ENCODE peak calls at places on chromosomes 5 and 9, in ten cellular contexts. P is A172; J is non-pigmented ciliary epithelial cell; C is activated CD4-positive, alpha-beta T cell treated with anti-CD3 and anti-CD28 coated beads, Interleukin-2, amount 50 U/mL, for 1 hour; Z is adipocyte; F is myocyte; U is T-helper 17 cell; Q is bronchial epithelial cell; T is PC-3; A is tibial nerve. G is an unnamed sample.

GRCh38 chr5:171450423-171451246 is 31.2 kb downstream of the FGF18 start:
- DNase-seq in U (no peak), C (peak), Z (peak), P (peak), J (no peak), T (no peak), Q (peak), A (no peak), F (peak), G (peak)

GRCh38 chr9:15150939-15151338 is 156.1 kb downstream of the TTC39B start:
- DNase-seq in C (no peak), J (no peak), Z (no peak), P (peak), Q (peak), A (no peak), U (no peak), T (no peak), F (no peak), G (no peak)

GRCh38 chr5:42315214-42315613 is 108.0 kb upstream of the GHR start:
- DNase-seq in A (no peak), P (no peak), T (peak), J (no peak), Q (no peak), C (no peak), Z (no peak), F (no peak), U (no peak), G (no peak)

GRCh38 chr5:145450286-145450969 is 384.7 kb downstream of the PRELID2 start:
- DNase-seq in J (peak), U (no peak), Q (no peak), F (peak), Z (no peak), A (no peak), T (no peak), P (no peak), C (no peak), G (no peak)

GRCh38 chr5:137605377-137605776 is 106.3 kb upstream of the SPOCK1 start:
- DNase-seq in T (peak), A (no peak), J (no peak), P (no peak), U (no peak), Q (peak), Z (peak), C (no peak), F (no peak), G (no peak)

GRCh38 chr5:135887881-135888614 is 7.6 kb downstream of the IL9 start:
- DNase-seq in Z (peak), T (peak), Q (no peak), F (peak), C (no peak), A (no peak), U (no peak), J (peak), P (peak), G (no peak)

GRCh38 chr5:40401965-40402364 is 277.8 kb upstream of the PTGER4 start:
- DNase-seq in J (no peak), Q (peak), U (no peak), P (no peak), T (peak), Z (peak), A (no peak), F (no peak), C (peak), G (no peak)

GRCh38 chr5:180718810-180719453 is 20.9 kb downstream of the OR2Y1 start:
- DNase-seq in C (peak), P (peak), Z (peak), T (peak), U (peak), F (peak), Q (peak), A (no peak), J (peak), G (no peak)

GRCh38 chr9:92775466-92775865 is 10.8 kb upstream of the BICD2 start:
- DNase-seq in F (no peak), U (no peak), Z (no peak), Q (no peak), A (no peak), J (no peak), P (no peak), C (no peak), T (no peak), G (no peak)

GRCh38 chr5:134533115-134533815 is 7.8 kb downstream of the JADE2 start:
- DNase-seq in T (no peak), Q (no peak), A (peak), F (no peak), J (no peak), Z (no peak), U (no peak), C (no peak), P (no peak), G (no peak)